ENCODE peak calls at places on chromosomes 11 and 22, in six cellular contexts. D is neuronal stem cell, B is A549, H is mammary epithelial cell, X is body of pancreas, U is lower lobe of right lung. S is an unnamed sample. For H3K9me3, the result is how much of the 10 kb centered on the place peaks cover.

GRCh38 chr11:67280341-67280790 is 8.7 kb upstream of the ANKRD13D start:
- DNase-seq in D (no peak), B (no peak), H (no peak), X (no peak), U (peak), S (peak)

GRCh38 chr22:46103181-46103580 is 47.1 kb upstream of the PPARA start:
- DNase-seq in D (no peak), B (no peak), H (no peak), X (no peak), U (no peak), S (no peak)

GRCh38 chr11:94650756-94651155 is 83.6 kb downstream of the PIWIL4 start:
- DNase-seq in D (no peak), B (no peak), H (no peak), X (peak), U (peak), S (peak)

GRCh38 chr11:66469441-66469840 is 2.7 kb downstream of the PELI3 start:
- DNase-seq in D (no peak), B (no peak), H (no peak), X (no peak), U (no peak), S (no peak)

GRCh38 chr11:119691701-119692546 is 37.1 kb downstream of the NECTIN1 start:
- DNase-seq in D (no peak), B (no peak), H (peak), X (no peak), U (no peak), S (no peak)

GRCh38 chr11:93521086-93521485 is 22.1 kb downstream of the SMCO4 start:
- DNase-seq in D (no peak), B (no peak), H (no peak), X (no peak), U (no peak), S (no peak)

GRCh38 chr22:36817429-36817783 is 571 bp upstream of the PVALB start:
- DNase-seq in D (no peak), B (no peak), H (no peak), X (no peak), U (no peak), S (no peak)

GRCh38 chr11:102378818-102379217 is 31.8 kb downstream of the BIRC2 start:
- DNase-seq in D (no peak), B (no peak), H (no peak), X (no peak), U (no peak), S (no peak)

GRCh38 chr11:74672956-74673895 is 58.0 kb downstream of the CHRDL2 start:
- DNase-seq in D (no peak), B (peak), H (peak), X (peak), U (no peak), S (no peak)

GRCh38 chr22:19125474-19126308 is 3.5 kb upstream of the DGCR2 start:
- DNase-seq in D (no peak), B (no peak), H (no peak), X (no peak), U (no peak), S (no peak)

GRCh38 chr22:41245917-41246499 is 5.3 kb upstream of the CHADL start:
- DNase-seq in D (no peak), B (no peak), H (no peak), X (no peak), U (no peak), S (no peak)

GRCh38 chr22:24165673-24166072 is 15.6 kb upstream of the SUSD2 start:
- DNase-seq in D (no peak), B (no peak), H (peak), X (no peak), U (no peak), S (no peak)

GRCh38 chr11:33636104-33636503 is 64.5 kb downstream of the C11orf91 start:
- DNase-seq in D (no peak), B (no peak), H (peak), X (no peak), U (peak), S (no peak)

GRCh38 chr11:57081356-57081755 is 92.6 kb downstream of the OR5AK2 start:
- DNase-seq in D (no peak), B (no peak), H (no peak), X (no peak), U (no peak), S (no peak)

GRCh38 chr11:129359748-129360147 is 15.9 kb upstream of the BARX2 start:
- DNase-seq in D (no peak), B (no peak), H (no peak), X (no peak), U (no peak), S (no peak)

GRCh38 chr22:45842141-45842831 is 134.7 kb downstream of the WNT7B start:
- DNase-seq in D (no peak), B (no peak), H (peak), X (no peak), U (no peak), S (no peak)

GRCh38 chr22:50269573-50270301 is 443 bp downstream of the MAPK11 start:
- DNase-seq in D (no peak), B (no peak), H (no peak), X (no peak), U (no peak), S (no peak)

GRCh38 chr22:21827628-21828267 is 39.7 kb downstream of the MAPK1 start:
- DNase-seq in D (no peak), B (no peak), H (no peak), X (no peak), U (no peak), S (no peak)

GRCh38 chr11:1873048-1873812 is 18.5 kb downstream of the PRR33 start:
- DNase-seq in D (no peak), B (no peak), H (peak), X (no peak), U (peak), S (peak)

GRCh38 chr22:28711820-28712777 is 29.5 kb downstream of the CHEK2 start:
- DNase-seq in D (no peak), B (peak), H (peak), X (peak), U (no peak), S (no peak)

GRCh38 chr11:118054712-118055640 is 21.9 kb upstream of the TMPRSS4 start:
- DNase-seq in D (no peak), B (no peak), H (no peak), X (no peak), U (no peak), S (peak)

GRCh38 chr11:114621072-114621471 is 25.5 kb upstream of the NXPE4 start:
- DNase-seq in D (no peak), B (no peak), H (no peak), X (no peak), U (no peak), S (no peak)

GRCh38 chr11:114618139-114618538 is 22.6 kb upstream of the NXPE4 start:
- DNase-seq in D (no peak), B (no peak), H (no peak), X (no peak), U (no peak), S (no peak)

GRCh38 chr11:114617157-114618124 is 21.9 kb upstream of the NXPE4 start:
- DNase-seq in D (no peak), B (no peak), H (no peak), X (no peak), U (no peak), S (no peak)

GRCh38 chr11:114621950-114622809 is 26.6 kb upstream of the NXPE4 start:
- DNase-seq in D (no peak), B (no peak), H (no peak), X (no peak), U (no peak), S (no peak)

DNA sequence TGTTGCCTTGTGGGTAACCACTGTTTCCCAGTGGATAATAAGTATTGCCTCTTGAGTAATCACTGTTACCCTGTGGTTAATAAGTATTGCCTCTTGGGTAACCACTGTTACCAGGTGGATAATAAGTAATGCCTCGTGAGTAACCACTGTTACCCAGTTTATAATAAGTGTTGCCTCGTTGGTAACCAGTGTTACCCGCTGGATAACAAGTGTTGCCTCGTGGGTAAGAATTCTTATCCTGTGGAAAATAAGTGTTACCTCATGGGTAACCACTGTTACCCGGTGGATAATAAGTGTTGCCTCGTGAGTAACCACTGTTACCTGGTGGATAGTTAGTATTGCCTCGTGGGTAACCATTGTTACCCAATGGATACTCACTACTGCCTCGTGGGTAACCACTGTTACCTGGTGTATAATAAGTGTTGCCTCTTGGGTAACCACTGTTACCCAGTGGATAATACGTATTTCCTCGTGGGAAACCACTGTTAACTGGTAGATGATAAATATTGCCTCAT is 24.1 kb upstream of the NXPE4 start:
- DNase-seq in D (no peak), B (no peak), H (no peak), X (no peak), U (no peak), S (no peak)
- H3K9me3 ChIP-seq in D (under half), B (under half), H (under half), X (under half), U (under half), S (under half)

DNA sequence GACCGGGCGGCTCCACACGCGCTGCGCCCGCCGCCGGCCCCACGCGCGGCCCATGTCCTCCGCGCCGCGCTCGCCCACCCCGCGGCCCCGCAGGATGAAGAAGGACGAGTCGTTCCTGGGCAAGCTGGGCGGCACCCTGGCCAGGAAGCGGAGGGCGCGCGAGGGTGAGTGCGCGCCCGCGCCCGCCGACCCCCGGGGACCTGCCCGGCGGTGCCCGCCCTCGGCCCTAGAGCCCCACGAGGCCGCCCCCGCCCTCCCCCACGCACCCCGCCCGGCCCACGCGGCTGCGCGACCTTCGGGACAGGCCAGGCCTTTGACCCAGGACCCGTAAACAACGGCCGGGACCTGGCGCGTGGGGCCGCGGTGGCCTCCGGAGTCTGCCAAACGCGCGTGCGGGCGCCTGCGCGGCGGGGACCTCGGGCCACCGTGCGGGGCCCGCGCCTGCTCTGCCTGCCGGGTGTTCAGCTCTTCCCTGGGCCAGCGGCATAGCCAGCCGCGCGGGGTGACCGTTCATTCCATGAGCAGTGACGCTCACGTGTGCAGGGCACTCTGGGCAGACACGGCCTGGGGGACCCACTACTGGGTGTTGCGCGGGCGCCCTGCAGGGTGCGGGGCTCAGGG is at the start of gene PARVB:
- DNase-seq in D (no peak), B (no peak), H (no peak), X (no peak), U (peak), S (peak)
- H3K4me3 ChIP-seq in D (no peak), B (peak), H (peak), X (peak), U (peak), S (peak)

DNA sequence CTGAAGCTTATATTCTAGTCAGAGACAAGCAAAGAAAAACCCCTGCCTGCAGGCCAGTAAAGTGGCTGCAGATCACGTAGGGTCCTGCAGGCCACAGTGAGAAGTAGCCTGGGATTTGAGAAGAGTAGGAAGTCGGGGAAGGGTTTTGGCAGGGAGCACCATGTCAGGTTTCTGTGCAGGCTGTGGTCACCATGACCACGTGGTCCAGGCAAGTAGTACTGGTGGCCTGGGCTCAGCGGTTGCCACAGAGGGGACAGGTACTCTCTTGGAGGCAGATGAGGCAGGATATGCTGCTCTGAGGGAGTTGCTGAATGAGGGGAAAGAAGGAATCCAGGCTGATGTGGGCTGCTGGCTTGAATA is 46.6 kb downstream of the PISD start:
- DNase-seq in D (no peak), B (no peak), H (no peak), X (no peak), U (no peak), S (no peak)
- H3K27ac ChIP-seq in D (no peak), B (no peak), H (no peak), X (no peak), U (peak), S (no peak)

DNA sequence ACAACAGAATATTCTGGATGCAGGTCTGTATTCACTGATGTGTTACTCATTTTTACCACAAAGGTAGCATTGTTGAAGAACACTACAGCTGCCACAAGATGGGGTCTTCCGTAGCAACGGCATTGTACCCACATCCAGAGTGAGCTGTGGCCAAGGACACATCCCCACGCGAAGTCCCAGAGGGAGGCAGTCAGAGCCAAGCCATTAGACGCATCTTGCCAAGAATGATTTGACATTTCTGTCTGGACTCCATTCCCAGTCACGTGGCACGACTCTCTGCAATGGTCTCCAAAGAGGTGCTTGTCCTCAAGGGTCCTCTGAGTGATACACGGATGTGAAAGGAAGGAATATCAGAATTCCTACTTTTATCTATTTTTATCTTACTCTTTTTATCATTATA is 15.5 kb downstream of the OPCML start:
- DNase-seq in D (no peak), B (no peak), H (no peak), X (no peak), U (no peak), S (no peak)
- H3K9me3 ChIP-seq in D (under half), B (under half), H (under half), X (under half), U (under half), S (under half)

GRCh38 chr11:130720232-130720787 is 196.0 kb downstream of the SNX19 start:
- DNase-seq in D (no peak), B (no peak), H (no peak), X (no peak), U (no peak), S (no peak)

GRCh38 chr11:130721736-130722135 is 194.5 kb downstream of the SNX19 start:
- DNase-seq in D (no peak), B (no peak), H (peak), X (no peak), U (no peak), S (no peak)

GRCh38 chr11:130718118-130718517 is 198.2 kb downstream of the SNX19 start:
- DNase-seq in D (no peak), B (no peak), H (no peak), X (no peak), U (no peak), S (no peak)

GRCh38 chr11:130721282-130721681 is 195.0 kb downstream of the SNX19 start:
- DNase-seq in D (no peak), B (no peak), H (no peak), X (no peak), U (no peak), S (no peak)

GRCh38 chr11:130719516-130719915 is 196.8 kb downstream of the SNX19 start:
- DNase-seq in D (no peak), B (no peak), H (no peak), X (no peak), U (no peak), S (no peak)
- H3K4me3 ChIP-seq in D (no peak), B (no peak), H (no peak), X (no peak), U (no peak), S (no peak)

S was measured in upper lobe of right lung.